ENCODE peak calls at places on chromosomes 3 and 15, in seven cellular contexts. U, Y, K, B, Z, R and E are unnamed samples.

GRCh38 chr3:188706599-188706998 is 465.2 kb upstream of the TPRG1 start:
- DNase-seq in Y (no peak), R (no peak), K (no peak), B (no peak), Z (no peak), U (peak), E (no peak)

GRCh38 chr15:62125763-62126162 is 39.3 kb downstream of the C2CD4B start:
- DNase-seq in R (no peak), Y (no peak), B (no peak), K (no peak), Z (no peak), U (peak), E (no peak)

GRCh38 chr15:98522127-98522526 is 126.2 kb upstream of the IGF1R start:
- DNase-seq in U (no peak), Z (no peak), B (no peak), Y (no peak), R (no peak), K (no peak), E (no peak)

GRCh38 chr3:140135461-140135860 is 200.5 kb downstream of the CLSTN2 start:
- DNase-seq in U (no peak), Y (no peak), B (no peak), R (no peak), Z (no peak), K (no peak), E (no peak)

GRCh38 chr3:37293646-37294045 is 119.3 kb upstream of the LRRFIP2 start:
- DNase-seq in U (no peak), Y (no peak), Z (no peak), R (no peak), K (no peak), B (no peak), E (no peak)

GRCh38 chr3:188244395-188244861 is 90.5 kb downstream of the LPP start:
- DNase-seq in K (no peak), R (no peak), Y (no peak), B (no peak), Z (no peak), U (peak), E (no peak)

GRCh38 chr15:38885001-38885400 is 320.4 kb upstream of the RASGRP1 start:
- DNase-seq in Z (no peak), U (peak), Y (no peak), K (no peak), R (no peak), B (no peak), E (no peak)

GRCh38 chr3:181432992-181433391 is 278.7 kb upstream of the SOX2 start:
- DNase-seq in Y (no peak), U (no peak), Z (no peak), B (no peak), R (no peak), K (no peak), E (no peak)

GRCh38 chr15:99296386-99296785 is 45.1 kb downstream of the LRRC28 start:
- DNase-seq in Z (no peak), B (no peak), R (no peak), Y (no peak), K (no peak), U (no peak), E (no peak)

GRCh38 chr3:122533480-122533879 is 18.7 kb upstream of the KPNA1 start:
- DNase-seq in R (no peak), U (no peak), B (no peak), Y (no peak), K (no peak), Z (no peak), E (no peak)

GRCh38 chr3:159669753-159670152 is 318.9 kb upstream of the IL12A start:
- DNase-seq in B (no peak), Y (no peak), U (no peak), R (no peak), K (no peak), Z (no peak), E (no peak)

GRCh38 chr3:30668051-30668609 is 61.7 kb downstream of the TGFBR2 start:
- DNase-seq in B (no peak), R (no peak), Y (no peak), Z (no peak), K (no peak), U (no peak), E (no peak)

GRCh38 chr3:179068779-179069530 is 2.7 kb downstream of the ZMAT3 start:
- DNase-seq in Z (no peak), Y (no peak), U (peak), R (peak), B (no peak), K (no peak), E (no peak)

GRCh38 chr3:81723732-81724313 is 37.6 kb downstream of the GBE1 start:
- DNase-seq in U (peak), R (no peak), K (no peak), B (no peak), Z (no peak), Y (no peak), E (no peak)

GRCh38 chr3:138078096-138078495 is 37.3 kb downstream of the DZIP1L start:
- DNase-seq in B (no peak), R (no peak), U (peak), Y (no peak), Z (no peak), K (no peak), E (no peak)

GRCh38 chr3:127814325-127814781 is 8.0 kb downstream of the MGLL start:
- DNase-seq in Y (no peak), Z (no peak), B (no peak), R (no peak), K (no peak), U (no peak), E (no peak)

GRCh38 chr15:48602358-48603122 is 43.0 kb downstream of the FBN1 start:
- DNase-seq in B (no peak), R (no peak), Y (no peak), Z (no peak), U (peak), K (no peak), E (no peak)

GRCh38 chr3:3998140-3998977 is 199.1 kb downstream of the LRRN1 start:
- DNase-seq in U (peak), K (no peak), Z (no peak), B (no peak), Y (no peak), R (no peak), E (no peak)

GRCh38 chr3:182925330-182925943 is 54.9 kb downstream of the DCUN1D1 start:
- DNase-seq in Z (no peak), B (no peak), R (no peak), Y (no peak), K (no peak), U (no peak), E (no peak)

GRCh38 chr3:106309274-106309673 is 440.5 kb upstream of the CBLB start:
- DNase-seq in R (no peak), Y (no peak), U (no peak), B (no peak), K (no peak), Z (no peak), E (no peak)

GRCh38 chr3:197259096-197259495 is 39.3 kb downstream of the DLG1 start:
- DNase-seq in Z (no peak), K (no peak), U (no peak), R (no peak), B (no peak), Y (no peak), E (no peak)

GRCh38 chr3:157502916-157503620 is at the start of gene VEPH1:
- DNase-seq in K (no peak), Y (no peak), R (peak), U (peak), B (no peak), Z (peak), E (no peak)

GRCh38 chr15:69906256-69907185 is 191.2 kb downstream of the TLE3 start:
- DNase-seq in Z (no peak), R (no peak), U (peak), B (no peak), Y (no peak), K (no peak), E (no peak)

GRCh38 chr3:4271834-4272233 is 31.3 kb upstream of the SETMAR start:
- DNase-seq in R (no peak), Y (no peak), B (no peak), U (peak), K (no peak), Z (no peak), E (no peak)

GRCh38 chr3:147392083-147392916 is 14.0 kb downstream of the ZIC4 start:
- DNase-seq in R (peak), B (no peak), K (no peak), Y (no peak), U (peak), Z (no peak), E (no peak)

GRCh38 chr3:11093823-11094340 is 60.4 kb upstream of the HRH1 start:
- DNase-seq in K (no peak), Y (no peak), B (no peak), U (no peak), R (no peak), Z (no peak), E (no peak)

GRCh38 chr3:157530637-157531300 is 27.6 kb upstream of the VEPH1 start:
- DNase-seq in U (peak), K (no peak), R (no peak), Y (no peak), B (no peak), Z (no peak), E (no peak)

GRCh38 chr3:146390967-146391366 is 78.4 kb downstream of the PLSCR2 start:
- DNase-seq in Y (no peak), Z (no peak), U (peak), R (no peak), K (no peak), B (no peak), E (no peak)

GRCh38 chr3:56189486-56189985 is 278.7 kb downstream of the ERC2 start:
- DNase-seq in Y (no peak), K (no peak), U (no peak), B (no peak), Z (no peak), R (no peak), E (no peak)

GRCh38 chr15:57665939-57666338 is 40.6 kb upstream of the POLR2M start:
- DNase-seq in U (peak), B (no peak), R (no peak), Z (no peak), K (no peak), Y (no peak), E (no peak)

GRCh38 chr15:65421360-65422215 is 1.2 kb downstream of the IGDCC4 start:
- DNase-seq in K (no peak), B (no peak), Y (no peak), U (peak), R (peak), Z (no peak), E (no peak)

GRCh38 chr3:178483704-178484103 is 52.5 kb upstream of the KCNMB2 start:
- DNase-seq in U (no peak), B (no peak), Z (no peak), K (no peak), Y (no peak), R (no peak), E (no peak)

GRCh38 chr3:116057403-116058006 is 387.8 kb downstream of the LSAMP start:
- DNase-seq in K (no peak), R (no peak), B (no peak), Z (no peak), U (no peak), Y (no peak), E (no peak)

GRCh38 chr3:131114201-131114600 is 87.5 kb downstream of the NEK11 start:
- DNase-seq in R (no peak), K (no peak), Z (no peak), U (no peak), Y (no peak), B (no peak), E (no peak)

GRCh38 chr15:22263738-22264137 is 183.4 kb downstream of the OR4M2 start:
- DNase-seq in K (no peak), U (no peak), B (no peak), Z (no peak), Y (no peak), R (no peak), E (no peak)

GRCh38 chr15:85800460-85801123 is 5.9 kb upstream of the KLHL25 start:
- DNase-seq in B (no peak), R (no peak), K (no peak), U (peak), Z (peak), Y (no peak), E (no peak)

GRCh38 chr3:44802006-44802405 is 40.4 kb downstream of the KIF15 start:
- DNase-seq in Y (no peak), Z (no peak), R (no peak), U (no peak), K (no peak), B (no peak), E (no peak)

GRCh38 chr3:108285176-108285575 is 11.2 kb upstream of the HHLA2 start:
- DNase-seq in R (no peak), B (no peak), Z (no peak), K (no peak), Y (no peak), U (no peak), E (no peak)